ENCODE peak calls at places on chromosome 2, in ten cellular contexts. B, V, Q, X, I, J, H, G, F and O are unnamed samples.

GRCh38 chr2:68553098-68553497 is 85.7 kb downstream of the APLF start:
- DNase-seq in J (no peak), B (no peak), F (no peak), I (no peak), V (no peak), Q (no peak), H (no peak), X (no peak), G (no peak), O (no peak)

GRCh38 chr2:67448648-67449047 is 51.5 kb downstream of the ETAA1 start:
- DNase-seq in F (no peak), V (no peak), H (no peak), Q (no peak), I (no peak), J (no peak), B (no peak), X (no peak), G (no peak), O (no peak)

GRCh38 chr2:38146302-38146916 is 70.5 kb upstream of the CYP1B1 start:
- DNase-seq in H (no peak), F (peak), X (no peak), B (no peak), J (no peak), V (peak), G (no peak), I (peak), Q (no peak), O (peak)

GRCh38 chr2:30869988-30870387 is 62.7 kb upstream of the CAPN13 start:
- DNase-seq in V (no peak), H (no peak), F (no peak), B (no peak), G (no peak), I (no peak), X (no peak), Q (no peak), J (no peak), O (no peak)

GRCh38 chr2:176744156-176744555 is 468.4 kb upstream of the HNRNPA3 start:
- DNase-seq in X (no peak), V (no peak), Q (no peak), B (no peak), F (no peak), I (no peak), H (no peak), J (no peak), G (no peak), O (no peak)

GRCh38 chr2:102061962-102062795 is 70.4 kb downstream of the IL1R2 start:
- DNase-seq in X (peak), F (peak), H (no peak), I (peak), G (no peak), V (no peak), J (no peak), Q (no peak), B (no peak), O (no peak)

GRCh38 chr2:28960401-28960800 is 20.7 kb upstream of the TOGARAM2 start:
- DNase-seq in B (no peak), J (no peak), X (no peak), V (no peak), F (no peak), G (no peak), Q (no peak), H (no peak), I (no peak), O (no peak)

GRCh38 chr2:74922592-74923227 is 35.7 kb upstream of the POLE4 start:
- DNase-seq in X (no peak), I (no peak), H (no peak), B (no peak), G (no peak), F (no peak), J (no peak), V (no peak), Q (no peak), O (no peak)

GRCh38 chr2:218328294-218328693 is 28.4 kb upstream of the CATIP start:
- DNase-seq in V (no peak), G (no peak), I (no peak), F (no peak), X (no peak), B (no peak), H (no peak), J (no peak), Q (no peak), O (no peak)

GRCh38 chr2:74290466-74291216 is 52.6 kb downstream of the SLC4A5 start:
- DNase-seq in F (no peak), Q (no peak), B (no peak), X (no peak), J (peak), I (no peak), H (no peak), V (no peak), G (peak), O (peak)

GRCh38 chr2:15893085-15893484 is 47.3 kb upstream of the MYCN start:
- DNase-seq in X (no peak), V (no peak), Q (no peak), B (no peak), G (no peak), F (no peak), I (no peak), H (no peak), J (no peak), O (no peak)

GRCh38 chr2:68280846-68281245 is 28.5 kb upstream of the PPP3R1 start:
- DNase-seq in J (no peak), B (no peak), Q (no peak), H (no peak), G (no peak), V (no peak), F (no peak), X (no peak), I (no peak), O (no peak)

GRCh38 chr2:129885735-129886134 is 93.7 kb upstream of the RAB6C start:
- DNase-seq in Q (no peak), H (peak), B (peak), G (peak), I (no peak), F (no peak), X (no peak), V (no peak), J (no peak), O (no peak)

GRCh38 chr2:26024260-26024659 is 9.6 kb upstream of the RAB10 start:
- DNase-seq in G (no peak), V (no peak), B (no peak), Q (no peak), H (no peak), I (no peak), X (no peak), F (no peak), J (no peak), O (no peak)

GRCh38 chr2:164574931-164575330 is 46.4 kb downstream of the GRB14 start:
- DNase-seq in Q (no peak), B (no peak), I (no peak), H (no peak), F (no peak), X (no peak), G (no peak), J (no peak), V (no peak), O (no peak)

GRCh38 chr2:205024822-205025518 is 479.7 kb downstream of the PARD3B start:
- DNase-seq in B (no peak), F (no peak), G (peak), Q (no peak), V (peak), J (no peak), X (peak), I (peak), H (no peak), O (peak)

GRCh38 chr2:193463016-193463415 is 1268.3 kb upstream of the TMEFF2 start:
- DNase-seq in I (no peak), X (no peak), H (no peak), G (no peak), B (no peak), J (no peak), V (no peak), Q (no peak), F (no peak), O (no peak)

GRCh38 chr2:118850901-118851268 is 3.4 kb upstream of the EN1 start:
- DNase-seq in V (no peak), X (no peak), I (no peak), B (no peak), H (no peak), Q (no peak), F (no peak), J (peak), G (no peak), O (no peak)

GRCh38 chr2:129698593-129698992 is 280.9 kb upstream of the RAB6C start:
- DNase-seq in B (no peak), H (no peak), Q (no peak), G (no peak), J (no peak), X (no peak), I (no peak), V (no peak), F (no peak), O (no peak)

GRCh38 chr2:287471-287885 is 413 bp downstream of the ALKAL2 start:
- DNase-seq in I (peak), F (no peak), Q (no peak), V (no peak), H (no peak), X (no peak), G (peak), B (peak), J (no peak), O (peak)

GRCh38 chr2:10042301-10043161 is 819 bp upstream of the KLF11 start:
- DNase-seq in I (peak), J (no peak), F (peak), B (peak), H (no peak), V (no peak), G (peak), Q (peak), X (peak), O (peak)

GRCh38 chr2:74944987-74945782 is 13.3 kb upstream of the POLE4 start:
- DNase-seq in B (no peak), V (no peak), F (no peak), H (no peak), G (no peak), X (no peak), Q (no peak), J (no peak), I (peak), O (no peak)

GRCh38 chr2:102708847-102709559 is 52.8 kb upstream of the TMEM182 start:
- DNase-seq in B (no peak), X (no peak), F (no peak), G (no peak), J (no peak), H (peak), I (peak), Q (no peak), V (no peak), O (no peak)

GRCh38 chr2:173101687-173102086 is 26.0 kb downstream of the MAP3K20 start:
- DNase-seq in I (peak), V (no peak), Q (no peak), H (no peak), B (no peak), F (no peak), J (no peak), G (no peak), X (no peak), O (no peak)

GRCh38 chr2:191206613-191207471 is 38.4 kb upstream of the MYO1B start:
- DNase-seq in J (no peak), H (no peak), V (no peak), Q (no peak), B (no peak), G (no peak), X (no peak), I (no peak), F (no peak), O (peak)

GRCh38 chr2:152106464-152106863 is 7.6 kb upstream of the CACNB4 start:
- DNase-seq in J (no peak), V (no peak), X (no peak), B (no peak), F (no peak), H (no peak), I (no peak), G (no peak), Q (no peak), O (no peak)

GRCh38 chr2:159188449-159188848 is 98.1 kb downstream of the WDSUB1 start:
- DNase-seq in I (no peak), F (no peak), X (no peak), J (no peak), B (no peak), Q (no peak), G (no peak), V (no peak), H (no peak), O (no peak)

GRCh38 chr2:36820942-36821605 is 124.6 kb downstream of the VIT start:
- DNase-seq in F (no peak), I (no peak), B (no peak), J (no peak), G (no peak), X (no peak), H (no peak), Q (no peak), V (no peak), O (peak)

GRCh38 chr2:101330253-101330921 is 21.9 kb upstream of the RNF149 start:
- DNase-seq in X (no peak), G (peak), B (peak), I (no peak), V (peak), Q (no peak), F (peak), H (peak), J (no peak), O (peak)

GRCh38 chr2:233803292-233803911 is 25.3 kb downstream of the MROH2A start:
- DNase-seq in G (peak), I (no peak), Q (no peak), H (no peak), B (no peak), J (no peak), V (no peak), F (no peak), X (no peak), O (no peak)

GRCh38 chr2:85718006-85718391 is 23.8 kb downstream of the GNLY start:
- DNase-seq in B (no peak), F (no peak), G (no peak), Q (no peak), J (no peak), V (no peak), X (peak), I (no peak), H (no peak), O (no peak)

GRCh38 chr2:218322756-218323525 is 30.6 kb upstream of the TMBIM1 start:
- DNase-seq in I (peak), H (peak), J (peak), B (peak), Q (peak), X (peak), F (peak), G (peak), V (peak), O (peak)

GRCh38 chr2:236568068-236568921 is 1.3 kb upstream of the ACKR3 start:
- DNase-seq in B (no peak), Q (no peak), F (peak), I (peak), V (no peak), G (peak), X (no peak), J (no peak), H (peak), O (peak)

GRCh38 chr2:54239427-54239826 is 16.6 kb downstream of the TSPYL6 start:
- DNase-seq in V (no peak), X (no peak), J (no peak), I (peak), Q (no peak), F (no peak), B (no peak), H (no peak), G (no peak), O (no peak)

GRCh38 chr2:46268196-46268595 is 29.0 kb upstream of the EPAS1 start:
- DNase-seq in B (no peak), X (no peak), Q (no peak), H (no peak), I (no peak), G (no peak), J (no peak), V (no peak), F (no peak), O (no peak)

GRCh38 chr2:74188018-74188601 is 9.4 kb upstream of the MOB1A start:
- DNase-seq in H (no peak), I (peak), X (no peak), J (no peak), B (peak), Q (no peak), F (no peak), V (no peak), G (no peak), O (no peak)